ENCODE peak calls at places on chromosomes 16 and 17, in seven cellular contexts. B is HCT116, G is GM12878, A is SK-N-SH, P is H1, K is HepG2, D is K562. V is an unnamed sample.

GRCh38 chr17:40122944-40123810 is 1.4 kb downstream of the MSL1 start:
- DNase-seq in B (no peak), G (no peak), A (peak), P (peak), K (no peak), D (peak), V (peak)

GRCh38 chr17:78879679-78880186 is 23.3 kb downstream of the CEP295NL start:
- DNase-seq in B (no peak), G (no peak), A (peak), P (no peak), K (no peak), D (peak), V (no peak)

GRCh38 chr17:79038545-79039135 is 14.7 kb downstream of the C1QTNF1 start:
- DNase-seq in B (no peak), G (no peak), A (no peak), P (no peak), K (no peak), D (no peak), V (no peak)

GRCh38 chr17:47700471-47701449 is 6.8 kb downstream of the TBKBP1 start:
- DNase-seq in B (no peak), G (no peak), A (no peak), P (no peak), K (no peak), D (no peak), V (no peak)

GRCh38 chr16:10408824-10409381 is 23.0 kb downstream of the ATF7IP2 start:
- DNase-seq in B (no peak), G (no peak), A (no peak), P (no peak), K (peak), D (no peak), V (peak)

GRCh38 chr17:17971431-17972125 is 622 bp downstream of the TOM1L2 start:
- DNase-seq in B (no peak), G (no peak), A (peak), P (no peak), K (no peak), D (no peak), V (peak)

GRCh38 chr17:14580494-14580893 is 279.6 kb downstream of the HS3ST3B1 start:
- DNase-seq in B (no peak), G (no peak), A (no peak), P (no peak), K (no peak), D (no peak), V (no peak)

GRCh38 chr16:75948441-75948840 is 222.2 kb upstream of the CPHXL start:
- DNase-seq in B (no peak), G (no peak), A (no peak), P (no peak), K (no peak), D (no peak), V (no peak)

GRCh38 chr17:49582789-49583188 is 7.1 kb downstream of the NXPH3 start:
- DNase-seq in B (no peak), G (no peak), A (peak), P (no peak), K (no peak), D (no peak), V (no peak)

GRCh38 chr17:795276-795675 is 13.1 kb downstream of the MRM3 start:
- DNase-seq in B (no peak), G (no peak), A (no peak), P (no peak), K (no peak), D (no peak), V (no peak)

GRCh38 chr17:83173997-83174858 is 94.8 kb downstream of the METRNL start:
- DNase-seq in B (no peak), G (no peak), A (no peak), P (peak), K (peak), D (no peak), V (peak)

GRCh38 chr16:67150833-67151396 is at the start of gene B3GNT9:
- DNase-seq in B (no peak), G (no peak), A (peak), P (peak), K (peak), D (peak), V (no peak)

GRCh38 chr17:48719642-48720262 is 2.6 kb downstream of the PRAC1 start:
- DNase-seq in B (no peak), G (no peak), A (peak), P (peak), K (no peak), D (no peak), V (no peak)

GRCh38 chr17:79916991-79917901 is 78.0 kb upstream of the CBX4 start:
- DNase-seq in B (no peak), G (no peak), A (no peak), P (no peak), K (no peak), D (no peak), V (no peak)

GRCh38 chr17:65941500-65941899 is 250.4 kb downstream of the CEP112 start:
- DNase-seq in B (no peak), G (no peak), A (no peak), P (no peak), K (no peak), D (no peak), V (no peak)

GRCh38 chr16:30010817-30011504 is at the start of gene DOC2A:
- DNase-seq in B (no peak), G (no peak), A (peak), P (peak), K (no peak), D (no peak), V (no peak)

GRCh38 chr17:57806083-57806830 is 43.6 kb downstream of the MRPS23 start:
- DNase-seq in B (no peak), G (no peak), A (no peak), P (no peak), K (no peak), D (no peak), V (no peak)

GRCh38 chr16:50692999-50693781 is at the start of gene NOD2:
- DNase-seq in B (no peak), G (no peak), A (peak), P (peak), K (no peak), D (peak), V (peak)

GRCh38 chr16:16045311-16045710 is 95.9 kb downstream of the ABCC1 start:
- DNase-seq in B (no peak), G (no peak), A (no peak), P (no peak), K (no peak), D (no peak), V (no peak)

GRCh38 chr17:75619506-75620431 is 13.5 kb upstream of the SMIM5 start:
- DNase-seq in B (no peak), G (no peak), A (peak), P (peak), K (peak), D (peak), V (no peak)

GRCh38 chr17:17151962-17152361 is 54.2 kb downstream of the PLD6 start:
- DNase-seq in B (no peak), G (no peak), A (no peak), P (no peak), K (no peak), D (no peak), V (no peak)

GRCh38 chr17:7684856-7685532 is 2.3 kb downstream of the TP53 start:
- DNase-seq in B (no peak), G (no peak), A (no peak), P (no peak), K (no peak), D (no peak), V (no peak)

GRCh38 chr17:72566671-72567484 is 446.1 kb downstream of the SOX9 start:
- DNase-seq in B (no peak), G (no peak), A (no peak), P (no peak), K (peak), D (no peak), V (no peak)

GRCh38 chr17:42849451-42850157 is 1.4 kb upstream of the AOC3 start:
- DNase-seq in B (no peak), G (no peak), A (no peak), P (no peak), K (no peak), D (no peak), V (no peak)
- TF ChIP-seq JUND in B (no peak), G (no peak), A (no peak), P (no peak), K (no peak), D (no peak), V (no peak)

GRCh38 chr16:87849419-87850008 is 19.8 kb downstream of the SLC7A5 start:
- DNase-seq in B (no peak), G (no peak), A (no peak), P (no peak), K (no peak), D (no peak), V (no peak)

GRCh38 chr16:87851141-87851587 is 18.1 kb downstream of the SLC7A5 start:
- DNase-seq in B (no peak), G (no peak), A (no peak), P (no peak), K (no peak), D (no peak), V (no peak)

GRCh38 chr16:87848676-87849345 is 20.5 kb downstream of the SLC7A5 start:
- DNase-seq in B (no peak), G (no peak), A (no peak), P (no peak), K (no peak), D (no peak), V (no peak)

GRCh38 chr16:87851601-87852000 is 17.7 kb downstream of the SLC7A5 start:
- DNase-seq in B (no peak), G (no peak), A (no peak), P (peak), K (no peak), D (no peak), V (no peak)

GRCh38 chr16:87850009-87851006 is 19.0 kb downstream of the SLC7A5 start:
- DNase-seq in B (no peak), G (no peak), A (peak), P (peak), K (peak), D (peak), V (peak)
- TF ChIP-seq JUND in B (no peak), G (no peak), A (no peak), P (no peak), K (no peak), D (no peak), V (no peak)

GRCh38 chr16:47753620-47754019 is 292.5 kb downstream of the PHKB start:
- DNase-seq in B (no peak), G (no peak), A (peak), P (no peak), K (no peak), D (no peak), V (no peak)
- TF ChIP-seq JUND in B (no peak), G (no peak), A (no peak), P (no peak), K (no peak), D (no peak), V (no peak)

GRCh38 chr17:76748657-76749056 is 10.7 kb downstream of the MFSD11 start:
- DNase-seq in B (no peak), G (no peak), A (no peak), P (no peak), K (no peak), D (no peak), V (no peak)

GRCh38 chr17:76751416-76751993 is 13.6 kb downstream of the MFSD11 start:
- DNase-seq in B (no peak), G (no peak), A (no peak), P (no peak), K (no peak), D (no peak), V (no peak)

GRCh38 chr17:76752006-76752405 is 14.1 kb downstream of the MFSD11 start:
- DNase-seq in B (no peak), G (no peak), A (no peak), P (no peak), K (no peak), D (no peak), V (no peak)

GRCh38 chr17:76744747-76745146 is 6.8 kb downstream of the MFSD11 start:
- DNase-seq in B (no peak), G (no peak), A (no peak), P (no peak), K (no peak), D (no peak), V (no peak)

DNA sequence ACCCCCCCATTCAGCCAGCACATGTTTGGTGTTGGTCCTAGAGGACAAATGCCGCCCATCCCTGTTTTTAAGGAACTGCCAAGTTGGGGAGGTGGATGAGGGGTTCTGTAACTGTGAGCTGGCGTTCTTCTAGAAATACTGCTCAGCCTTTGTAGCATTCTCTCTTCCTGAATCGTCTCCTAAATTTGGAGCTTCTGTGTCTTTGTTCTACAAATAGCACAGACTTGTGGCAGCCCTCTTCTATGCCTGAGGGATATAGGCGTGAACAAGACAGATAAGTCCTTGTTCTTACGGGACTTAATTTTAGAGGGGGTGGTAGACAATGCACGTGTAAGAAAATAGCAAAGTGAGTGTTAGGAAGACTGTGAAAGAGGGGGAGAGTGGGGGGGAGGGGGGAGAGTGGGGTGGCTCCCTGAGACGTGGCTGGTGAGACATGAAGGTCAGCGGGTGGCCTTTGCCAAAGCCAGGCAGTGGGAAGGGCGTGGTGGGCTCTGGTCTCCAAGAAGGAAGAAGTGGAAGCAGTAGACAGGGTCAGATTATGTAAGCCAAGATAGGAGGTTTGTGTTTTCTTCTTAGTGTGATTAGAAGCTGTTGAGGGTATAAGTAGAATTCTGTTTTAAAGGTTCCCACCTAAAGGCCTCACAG is 9.9 kb downstream of the MFSD11 start:
- DNase-seq in B (no peak), G (no peak), A (no peak), P (no peak), K (no peak), D (no peak), V (no peak)
- TF ChIP-seq JUND in B (no peak), G (no peak), A (no peak), P (no peak), K (no peak), D (no peak), V (no peak)

GRCh38 chr17:30211371-30211770 is 24.1 kb downstream of the SLC6A4 start:
- DNase-seq in B (no peak), G (no peak), A (no peak), P (no peak), K (no peak), D (no peak), V (no peak)

GRCh38 chr17:30210901-30211300 is 24.6 kb downstream of the SLC6A4 start:
- DNase-seq in B (no peak), G (no peak), A (no peak), P (no peak), K (no peak), D (no peak), V (no peak)

GRCh38 chr17:30208214-30208613 is 27.3 kb downstream of the SLC6A4 start:
- DNase-seq in B (no peak), G (peak), A (no peak), P (no peak), K (no peak), D (no peak), V (no peak)

GRCh38 chr17:30212750-30213149 is 22.7 kb downstream of the SLC6A4 start:
- DNase-seq in B (no peak), G (peak), A (no peak), P (no peak), K (no peak), D (no peak), V (no peak)

DNA sequence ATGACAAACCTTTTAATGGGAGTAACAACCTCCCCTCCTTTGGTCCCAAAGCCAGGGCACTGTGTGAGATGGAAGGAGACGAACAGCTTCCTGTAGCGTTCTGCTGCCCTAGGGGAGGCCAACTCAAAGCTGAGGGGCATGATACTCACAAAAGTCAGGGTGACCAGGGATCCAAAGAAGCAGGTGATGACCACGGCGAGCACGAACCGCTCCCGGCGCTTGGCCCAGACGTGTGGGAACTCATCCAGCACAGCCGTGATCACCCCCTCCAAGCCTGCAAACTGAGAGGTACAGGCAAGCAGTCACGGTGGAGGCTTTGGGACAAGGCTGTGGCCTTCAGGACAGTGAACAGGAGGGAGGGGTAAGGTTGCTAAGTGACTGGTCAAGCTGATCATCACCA is 25.1 kb downstream of the SLC6A4 start:
- DNase-seq in B (no peak), G (no peak), A (no peak), P (no peak), K (no peak), D (no peak), V (no peak)
- TF ChIP-seq JUND in B (no peak), G (no peak), A (no peak), P (no peak), K (no peak), D (no peak), V (no peak)

GRCh38 chr16:24218299-24218698 is 37.8 kb upstream of the CACNG3 start:
- DNase-seq in B (no peak), G (no peak), A (no peak), P (no peak), K (no peak), D (no peak), V (no peak)

GRCh38 chr16:24221219-24221618 is 34.9 kb upstream of the CACNG3 start:
- DNase-seq in B (no peak), G (no peak), A (no peak), P (no peak), K (no peak), D (no peak), V (no peak)

GRCh38 chr16:24216961-24217360 is 39.2 kb upstream of the CACNG3 start:
- DNase-seq in B (no peak), G (no peak), A (no peak), P (no peak), K (no peak), D (no peak), V (no peak)

GRCh38 chr16:24217456-24217855 is 38.7 kb upstream of the CACNG3 start:
- DNase-seq in B (no peak), G (no peak), A (no peak), P (no peak), K (no peak), D (peak), V (no peak)
- TF ChIP-seq JUND in B (no peak), G (no peak), A (no peak), P (no peak), K (no peak), D (no peak), V (no peak)

GRCh38 chr16:81823111-81823510 is 44.0 kb downstream of the PLCG2 start:
- DNase-seq in B (no peak), G (no peak), A (no peak), P (peak), K (no peak), D (no peak), V (no peak)
- TF ChIP-seq JUND in B (no peak), G (no peak), A (no peak), P (no peak), K (no peak), D (no peak), V (no peak)

DNA sequence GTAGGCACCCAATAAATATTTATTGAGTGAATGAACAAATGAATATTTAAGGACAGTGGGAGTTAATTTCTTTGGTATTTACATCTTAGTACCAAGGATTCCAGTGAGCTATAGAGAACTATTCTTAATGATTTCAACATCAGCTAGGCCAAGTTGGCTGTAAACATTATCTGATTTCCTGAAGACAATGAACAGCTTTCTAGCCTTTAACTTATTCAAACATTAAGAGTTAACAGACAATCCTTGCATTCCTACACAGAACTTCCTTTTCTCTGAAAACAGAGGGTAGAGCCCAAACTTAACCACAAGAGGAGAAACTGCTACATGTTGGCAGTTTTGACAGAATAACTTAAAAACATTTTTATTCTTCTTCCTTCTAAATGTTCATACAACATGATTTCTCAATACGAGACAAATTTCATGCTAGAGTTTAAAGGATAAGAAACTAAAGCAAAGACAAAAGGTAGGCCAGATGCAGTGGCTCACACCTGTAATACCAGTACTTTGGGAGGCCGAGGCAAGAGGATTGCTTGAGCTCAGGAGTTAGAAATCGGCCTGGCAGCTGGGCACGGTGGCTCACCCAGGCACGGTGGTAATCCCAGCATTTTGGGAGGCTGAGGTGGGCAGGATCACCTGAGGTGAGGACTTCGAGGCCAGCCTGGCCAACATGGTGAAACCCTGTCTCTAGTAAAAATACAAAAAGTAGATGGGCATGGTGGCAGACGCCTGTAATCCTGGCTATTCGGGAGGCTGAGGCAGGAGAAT is 4.4 kb downstream of the CRLF3 start:
- DNase-seq in B (no peak), G (no peak), A (no peak), P (no peak), K (no peak), D (no peak), V (no peak)
- TF ChIP-seq JUND in B (no peak), G (no peak), A (no peak), P (no peak), K (no peak), D (no peak), V (no peak)

GRCh38 chr16:3979070-3979469 is 98.6 kb upstream of the CREBBP start:
- DNase-seq in B (no peak), G (no peak), A (no peak), P (no peak), K (no peak), D (no peak), V (no peak)

GRCh38 chr16:3983081-3983520 is 102.6 kb upstream of the CREBBP start:
- DNase-seq in B (peak), G (no peak), A (peak), P (peak), K (peak), D (peak), V (peak)

GRCh38 chr16:3982216-3982615 is 101.7 kb upstream of the CREBBP start:
- DNase-seq in B (no peak), G (no peak), A (no peak), P (no peak), K (no peak), D (no peak), V (no peak)

GRCh38 chr16:3979518-3979917 is 99.0 kb upstream of the CREBBP start:
- DNase-seq in B (no peak), G (no peak), A (no peak), P (no peak), K (no peak), D (no peak), V (no peak)

GRCh38 chr16:3980311-3981111 is 100.0 kb upstream of the CREBBP start:
- DNase-seq in B (no peak), G (no peak), A (peak), P (no peak), K (no peak), D (no peak), V (no peak)
- TF ChIP-seq JUND in B (no peak), G (no peak), A (no peak), P (no peak), K (no peak), D (no peak), V (no peak)